ENCODE peak calls at places on chromosomes 1 and 21, in four cellular contexts. V, S, P and F are unnamed samples. For H3K9me1, the result is how much of the 10 kb centered on the place peaks cover.

GRCh38 chr1:205929812-205930577 is 13.3 kb downstream of the SLC26A9 start:
- DNase-seq in V (no peak), S (no peak), P (no peak), F (no peak)

GRCh38 chr1:59186656-59187055 is 110.2 kb upstream of the FGGY start:
- DNase-seq in V (no peak), S (no peak), P (peak), F (no peak)

GRCh38 chr1:114167226-114167625 is 13.6 kb upstream of the SYT6 start:
- DNase-seq in V (no peak), S (no peak), P (no peak), F (no peak)

GRCh38 chr1:100249155-100249536 is 488 bp downstream of the DBT start:
- DNase-seq in V (peak), S (no peak), P (no peak), F (no peak)

GRCh38 chr1:227032396-227032795 is 92.3 kb downstream of the COQ8A start:
- DNase-seq in V (no peak), S (no peak), P (no peak), F (no peak)

GRCh38 chr1:184116287-184116686 is 64.8 kb downstream of the TSEN15 start:
- DNase-seq in V (no peak), S (no peak), P (no peak), F (peak)

GRCh38 chr1:51214615-51215131 is 21.4 kb upstream of the RNF11 start:
- DNase-seq in V (no peak), S (no peak), P (peak), F (no peak)

GRCh38 chr1:236821111-236821625 is 26.1 kb downstream of the MTR start:
- DNase-seq in V (no peak), S (no peak), P (no peak), F (no peak)

GRCh38 chr1:186212574-186213224 is 162.4 kb downstream of the TPR start:
- DNase-seq in V (peak), S (peak), P (peak), F (peak)

GRCh38 chr21:35086357-35086756 is 37.3 kb upstream of the RUNX1 start:
- DNase-seq in V (no peak), S (peak), P (peak), F (peak)

GRCh38 chr1:55893155-55893554 is 678.0 kb upstream of the USP24 start:
- DNase-seq in V (no peak), S (no peak), P (peak), F (peak)

GRCh38 chr21:25938673-25939395 is 204.1 kb downstream of the GABPA start:
- DNase-seq in V (no peak), S (no peak), P (no peak), F (peak)

GRCh38 chr21:46049890-46050650 is 47.8 kb upstream of the COL6A2 start:
- DNase-seq in V (no peak), S (no peak), P (no peak), F (no peak)

GRCh38 chr1:182761396-182762395 is 27.9 kb upstream of the NPL start:
- DNase-seq in V (no peak), S (no peak), P (peak), F (no peak)

GRCh38 chr1:161676958-161677689 is 14.2 kb downstream of the FCGR2B start:
- DNase-seq in V (no peak), S (no peak), P (no peak), F (no peak)

GRCh38 chr1:89737985-89738510 is 82.8 kb upstream of the LRRC8D start:
- DNase-seq in V (no peak), S (no peak), P (peak), F (no peak)
- H3K9me1 ChIP-seq in V (under half), S (under half), P (under half), F (under half)

GRCh38 chr1:14737561-14738094 is 139.1 kb downstream of the KAZN start:
- DNase-seq in V (no peak), S (no peak), P (no peak), F (no peak)
- H3K9me1 ChIP-seq in V (under half), S (under half), P (under half), F (under half)

DNA sequence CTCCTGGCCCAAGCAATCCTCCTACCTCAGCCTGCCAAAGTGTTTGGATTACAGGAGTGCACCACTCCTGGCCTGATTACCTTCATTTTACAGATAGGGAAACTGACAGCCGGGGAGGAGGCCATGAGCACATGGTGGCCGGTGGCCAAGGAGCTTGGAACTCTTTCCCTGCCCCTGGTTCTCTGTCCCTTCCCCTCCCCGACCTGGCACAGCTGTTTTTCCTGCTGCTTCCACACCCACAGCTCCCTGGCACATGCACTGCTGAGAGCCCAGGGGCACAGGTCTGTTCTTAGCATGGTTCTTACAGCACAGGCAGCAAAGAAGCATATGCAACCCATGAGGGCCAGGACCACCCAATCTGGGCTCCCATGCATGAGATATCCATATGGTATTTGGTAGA is 18.3 kb downstream of the SERINC2 start:
- DNase-seq in V (no peak), S (no peak), P (no peak), F (no peak)
- H3K9me1 ChIP-seq in V (under half), S (under half), P (under half), F (under half)

GRCh38 chr1:53145942-53146708 is 3.7 kb upstream of the SLC1A7 start:
- DNase-seq in V (peak), S (peak), P (peak), F (peak)
- H3K9me1 ChIP-seq in V (under half), S (under half), P (under half), F (under half)

DNA sequence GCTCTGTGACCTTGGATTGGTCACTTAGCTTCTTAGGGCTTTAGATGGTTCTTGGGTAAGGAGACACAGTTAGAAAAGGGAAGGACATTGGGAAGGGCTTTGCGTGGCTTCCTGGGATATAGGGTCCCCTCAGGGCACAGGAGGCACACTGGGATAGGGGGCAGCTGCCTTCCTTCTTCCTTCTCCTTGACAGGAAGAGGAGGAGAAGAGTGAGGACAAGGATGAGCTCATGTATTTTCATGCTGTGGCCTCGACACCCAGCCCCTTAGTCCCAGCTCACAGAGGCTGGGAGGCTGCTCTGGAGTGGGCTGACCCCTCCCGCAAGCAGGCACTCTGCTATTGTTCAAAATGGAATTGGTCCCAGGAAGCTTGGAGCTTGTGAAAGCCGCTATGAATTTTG is 45.7 kb upstream of the POU3F1 start:
- DNase-seq in V (no peak), S (no peak), P (no peak), F (no peak)
- H3K9me1 ChIP-seq in V (under half), S (under half), P (under half), F (under half)

GRCh38 chr1:201383647-201384405 is 6.3 kb upstream of the TNNT2 start:
- DNase-seq in V (no peak), S (no peak), P (peak), F (no peak)
- H3K9me1 ChIP-seq in V (under half), S (under half), P (under half), F (under half)